ENCODE peak calls at places on chromosomes 1 and 21, in four cellular contexts. V is neural crest cell, B is endothelial cell, I is progenitor cell of endocrine pancreas. F is an unnamed sample.

GRCh38 chr1:1065265-1065939 is 8.7 kb downstream of the RNF223 start:
- DNase-seq in I (no peak), V (no peak), B (no peak), F (no peak)

GRCh38 chr1:117032661-117033060 is 27.5 kb upstream of the TTF2 start:
- DNase-seq in I (no peak), B (no peak), V (no peak), F (no peak)

GRCh38 chr1:38772026-38772425 is 87.5 kb downstream of the RRAGC start:
- DNase-seq in I (no peak), B (no peak), V (no peak), F (no peak)

GRCh38 chr1:152444045-152444444 is 30.0 kb upstream of the CRNN start:
- DNase-seq in I (no peak), V (no peak), B (no peak), F (no peak)

GRCh38 chr21:41640756-41641509 is 125.9 kb downstream of the RIPK4 start:
- DNase-seq in I (no peak), V (no peak), B (no peak), F (no peak)

GRCh38 chr1:236507022-236507700 is 16.6 kb upstream of the LGALS8 start:
- DNase-seq in V (no peak), B (no peak), I (no peak), F (no peak)

GRCh38 chr1:206106328-206107167 is 10.6 kb downstream of the AVPR1B start:
- DNase-seq in B (peak), I (peak), V (peak), F (peak)

GRCh38 chr1:228198977-228199590 is 8.8 kb upstream of the OBSCN start:
- DNase-seq in I (no peak), V (no peak), B (no peak), F (no peak)

GRCh38 chr1:54608561-54609230 is 14.6 kb downstream of the FAM151A start:
- DNase-seq in I (no peak), V (no peak), B (no peak), F (no peak)

GRCh38 chr21:34770581-34770980 is 101.8 kb downstream of the CLIC6 start:
- DNase-seq in B (no peak), V (no peak), I (no peak), F (no peak)

GRCh38 chr1:156740307-156740678 is 595 bp downstream of the MRPL24 start:
- DNase-seq in B (no peak), V (no peak), I (no peak), F (no peak)

GRCh38 chr1:209267968-209268367 is 315.5 kb upstream of the CAMK1G start:
- DNase-seq in I (no peak), V (no peak), B (no peak), F (no peak)

GRCh38 chr1:213440766-213441165 is 389.7 kb downstream of the RPS6KC1 start:
- DNase-seq in V (no peak), B (no peak), I (no peak), F (no peak)

GRCh38 chr21:34182436-34182835 is 109.1 kb downstream of the MRPS6 start:
- DNase-seq in B (no peak), I (no peak), V (no peak), F (no peak)

GRCh38 chr1:42480921-42481320 is 17.8 kb downstream of the CCDC30 start:
- DNase-seq in V (no peak), B (no peak), I (no peak), F (no peak)

GRCh38 chr1:12514597-12514996 is 103.4 kb downstream of the DHRS3 start:
- DNase-seq in I (no peak), B (no peak), V (no peak), F (no peak)

GRCh38 chr1:195141294-195141693 is 1466.9 kb downstream of the KCNT2 start:
- DNase-seq in B (no peak), I (no peak), V (no peak), F (no peak)

GRCh38 chr1:36968730-36969129 is 65.6 kb downstream of the GRIK3 start:
- DNase-seq in B (no peak), I (no peak), V (no peak), F (no peak)

GRCh38 chr1:46171872-46172271 is 3.0 kb upstream of the TSPAN1 start:
- DNase-seq in V (no peak), I (peak), B (no peak), F (no peak)

GRCh38 chr1:17516303-17517214 is 22.9 kb upstream of the ARHGEF10L start:
- DNase-seq in B (no peak), V (no peak), I (no peak), F (no peak)

GRCh38 chr1:10604966-10605365 is 130.2 kb downstream of the PEX14 start:
- DNase-seq in V (no peak), B (no peak), I (no peak), F (no peak)

GRCh38 chr21:44370771-44371410 is 17.5 kb downstream of the TRPM2 start:
- DNase-seq in V (no peak), B (no peak), I (no peak), F (peak)

GRCh38 chr1:23384312-23385058 is 14.8 kb upstream of the ZNF436 start:
- DNase-seq in B (no peak), V (no peak), I (no peak), F (no peak)

GRCh38 chr1:55827350-55827749 is 612.2 kb upstream of the USP24 start:
- DNase-seq in I (no peak), V (no peak), B (no peak), F (no peak)

GRCh38 chr1:94463765-94464330 is 45.7 kb downstream of the ABCD3 start:
- DNase-seq in V (no peak), B (no peak), I (no peak), F (no peak)
- TF ChIP-seq CTCF in V (no peak), B (no peak), I (peak), F (peak)

DNA sequence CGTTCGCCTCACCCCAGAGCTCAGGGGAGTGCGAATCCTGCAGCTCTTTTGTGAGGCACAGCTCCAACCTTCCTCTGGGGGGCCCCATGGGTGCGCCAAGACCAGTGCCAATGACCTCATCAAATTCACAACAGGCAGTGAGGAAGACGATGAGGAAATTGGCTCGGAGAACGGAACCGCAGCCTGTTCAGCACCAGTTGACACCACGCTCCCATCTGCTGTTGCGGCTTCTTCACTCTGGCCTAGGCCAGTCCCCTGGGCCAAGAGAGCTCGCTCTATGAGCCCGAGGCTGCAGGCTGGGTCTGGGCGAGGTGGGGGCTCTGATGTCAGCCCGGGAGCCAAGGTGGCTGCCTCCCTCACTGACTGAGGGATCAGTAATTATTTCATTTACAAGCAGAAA is 2.2 kb downstream of the PLEKHA6 start:
- DNase-seq in B (no peak), I (no peak), V (no peak), F (no peak)
- TF ChIP-seq CTCF in B (no peak), I (no peak), V (no peak), F (no peak)

DNA sequence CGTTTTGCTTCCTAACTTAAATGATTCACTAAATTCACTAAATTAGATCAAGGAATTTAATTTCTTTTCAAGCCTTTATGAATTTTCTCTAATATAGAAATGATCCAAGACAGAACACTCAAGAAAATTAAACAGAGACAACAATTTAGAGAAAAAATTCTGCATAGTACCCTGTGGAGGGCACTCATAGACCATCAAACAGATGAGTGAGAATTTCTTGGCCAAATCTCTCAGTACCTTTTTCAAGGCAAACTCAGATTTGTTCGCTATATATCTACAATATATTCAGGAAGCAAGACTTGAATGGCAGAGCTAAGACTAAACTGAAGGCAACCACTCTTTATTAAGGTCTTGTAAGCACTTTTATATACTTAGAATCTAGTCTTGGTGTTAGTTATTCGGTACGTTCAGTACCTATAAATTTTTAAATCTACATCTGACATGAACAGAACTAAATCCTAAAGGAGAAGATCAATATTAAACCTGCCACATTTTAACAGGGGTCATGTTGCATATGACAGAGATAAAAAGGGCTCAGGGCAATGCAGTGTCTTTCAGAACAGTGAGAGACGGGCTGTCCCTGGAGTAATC is 118.7 kb upstream of the TMPRSS15 start:
- DNase-seq in B (no peak), V (no peak), I (no peak), F (no peak)
- TF ChIP-seq CTCF in B (no peak), V (peak), I (peak), F (peak)

GRCh38 chr1:48123647-48124046 is 98.9 kb upstream of the SLC5A9 start:
- DNase-seq in B (no peak), I (no peak), V (no peak), F (no peak)
- TF ChIP-seq CTCF in B (no peak), I (no peak), V (no peak), F (no peak)

GRCh38 chr1:203025721-203026665 is at the start of gene PPFIA4:
- DNase-seq in V (peak), I (peak), B (peak), F (peak)
- TF ChIP-seq CTCF in V (no peak), I (no peak), B (no peak), F (no peak)

GRCh38 chr1:115714572-115715141 is 53.9 kb downstream of the CASQ2 start:
- DNase-seq in V (no peak), I (peak), B (no peak), F (no peak)
- TF ChIP-seq CTCF in V (no peak), I (peak), B (no peak), F (no peak)

GRCh38 chr1:62906428-62906886 is 122.5 kb downstream of the ATG4C start:
- DNase-seq in B (peak), I (no peak), V (peak), F (no peak)
- TF ChIP-seq CTCF in B (peak), I (peak), V (peak), F (peak)

DNA sequence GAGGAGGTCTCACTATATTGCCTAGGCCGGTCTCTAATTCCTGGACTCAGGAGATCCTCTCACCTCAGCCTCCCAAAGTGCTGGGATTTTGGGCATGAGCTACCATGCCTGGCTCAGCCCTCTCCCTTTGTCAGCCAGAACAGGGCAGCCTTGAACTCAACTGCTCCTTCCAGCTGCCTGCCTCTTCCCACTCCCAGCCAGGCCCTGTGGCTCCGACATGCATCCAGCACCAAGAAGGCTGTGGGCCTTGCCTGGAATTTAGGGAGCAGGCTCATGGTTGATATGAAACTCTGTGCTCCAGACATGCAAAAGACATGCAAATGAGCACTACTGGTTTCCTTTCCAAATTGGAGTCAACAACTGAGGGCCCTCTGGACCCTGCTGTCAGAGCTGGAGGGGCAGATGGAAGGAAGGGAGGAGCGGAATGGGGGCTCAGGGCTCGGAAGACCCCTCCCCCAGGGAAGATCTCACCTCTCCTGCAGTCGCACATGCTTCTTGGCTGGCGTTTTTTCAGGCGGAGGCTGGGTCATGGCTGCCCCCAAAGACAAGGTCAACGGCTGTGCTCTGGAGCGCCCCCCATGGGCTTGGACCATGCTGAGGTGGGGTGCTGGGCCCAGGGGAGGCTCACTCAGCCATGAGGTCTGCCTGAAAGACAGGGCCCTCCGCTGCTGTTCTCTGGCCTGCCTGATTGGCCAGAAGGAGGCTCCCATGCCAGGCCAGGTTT is 1.4 kb downstream of the PTPN7 start:
- DNase-seq in B (no peak), V (no peak), I (no peak), F (no peak)
- TF ChIP-seq CTCF in B (no peak), V (no peak), I (no peak), F (no peak)

F was measured in type B pancreatic cell.